ENCODE peak calls at places on chromosomes 5 and 9, in five cellular contexts. C, D, P, H and Z are unnamed samples.

GRCh38 chr5:158639876-158640570 is 459.7 kb downstream of the EBF1 start:
- DNase-seq in P (no peak), D (no peak), H (no peak), C (no peak), Z (no peak)

GRCh38 chr5:178869577-178869976 is 9.8 kb downstream of the ZNF354B start:
- DNase-seq in D (no peak), C (no peak), H (no peak), P (no peak), Z (no peak)

GRCh38 chr5:57651127-57651526 is 168.5 kb upstream of the ACTBL2 start:
- DNase-seq in H (no peak), C (no peak), D (no peak), P (no peak), Z (no peak)

GRCh38 chr9:87497604-87498045 is at the start of gene DAPK1:
- DNase-seq in H (peak; percentile 95), P (no peak), D (peak; percentile 72), C (peak; percentile 80), Z (no peak)

GRCh38 chr9:105026451-105026850 is 98.5 kb upstream of the ABCA1 start:
- DNase-seq in P (no peak), C (no peak), H (no peak), D (no peak), Z (no peak)

GRCh38 chr5:108260105-108260857 is 121.6 kb downstream of the FBXL17 start:
- DNase-seq in C (no peak), P (peak; percentile 70), H (peak; percentile 88), D (peak; percentile 79), Z (no peak)

GRCh38 chr5:6634327-6634713 is 1.1 kb downstream of the SRD5A1 start:
- DNase-seq in P (no peak), C (peak; percentile 13), H (peak; percentile 20), D (no peak), Z (no peak)

GRCh38 chr5:100827481-100827889 is 75.6 kb downstream of the ST8SIA4 start:
- DNase-seq in P (no peak), D (peak; percentile 25), C (no peak), H (peak; percentile 66), Z (no peak)

GRCh38 chr5:67353500-67353931 is 156.9 kb upstream of the CD180 start:
- DNase-seq in P (no peak), C (peak; percentile 7), D (peak; percentile 21), H (no peak), Z (no peak)

GRCh38 chr5:38724301-38725030 is 121.3 kb upstream of the OSMR start:
- DNase-seq in C (no peak), H (no peak), P (no peak), D (no peak), Z (no peak)

GRCh38 chr5:548256-548655 is 24.0 kb upstream of the SLC9A3 start:
- DNase-seq in D (peak; percentile 18), C (no peak), H (no peak), P (peak; percentile 53), Z (no peak)

GRCh38 chr9:272251-273213 is 57.9 kb downstream of the DOCK8 start:
- DNase-seq in P (no peak), H (no peak), C (no peak), D (peak; percentile 60), Z (no peak)

GRCh38 chr5:158838788-158839187 is 260.9 kb downstream of the EBF1 start:
- DNase-seq in C (no peak), D (no peak), P (no peak), H (no peak), Z (no peak)

GRCh38 chr5:97544279-97545077 is 361.4 kb upstream of the RIOK2 start:
- DNase-seq in C (no peak), P (no peak), H (no peak), D (no peak), Z (no peak)

GRCh38 chr9:72982161-72982799 is 29.4 kb upstream of the ALDH1A1 start:
- DNase-seq in P (no peak), H (no peak), D (no peak), C (no peak), Z (no peak)

GRCh38 chr9:133275105-133276000 is at the start of gene ABO:
- DNase-seq in D (peak; percentile 58), P (no peak), H (peak; percentile 74), C (no peak), Z (no peak)

GRCh38 chr5:34803974-34804373 is 35.0 kb upstream of the TTC23L start:
- DNase-seq in P (no peak), D (no peak), H (no peak), C (no peak), Z (no peak)

GRCh38 chr5:112529525-112529924 is 110.4 kb upstream of the EPB41L4A start:
- DNase-seq in H (peak; percentile 28), D (no peak), P (no peak), C (peak; percentile 12), Z (no peak)

GRCh38 chr9:136122425-136123383 is 4.0 kb upstream of the TMEM250 start:
- DNase-seq in C (peak; percentile 94), P (peak; percentile 82), H (peak; percentile 80), D (peak; percentile 78), Z (no peak)

GRCh38 chr9:1319436-1319835 is 269.3 kb downstream of the DMRT2 start:
- DNase-seq in H (no peak), D (no peak), C (no peak), P (no peak), Z (no peak)

GRCh38 chr9:105053209-105053652 is 125.3 kb upstream of the ABCA1 start:
- DNase-seq in P (no peak), D (no peak), H (no peak), C (no peak), Z (peak; percentile 22)

GRCh38 chr5:9440517-9440916 is 105.4 kb downstream of the SEMA5A start:
- DNase-seq in C (no peak), H (no peak), D (no peak), P (no peak), Z (no peak)

GRCh38 chr9:101566904-101567724 is 27.7 kb downstream of the PPP3R2 start:
- DNase-seq in P (no peak), C (peak; percentile 22), H (peak; percentile 32), D (no peak), Z (no peak)

GRCh38 chr5:159936686-159937329 is 20.5 kb downstream of the ADRA1B start:
- DNase-seq in P (no peak), C (no peak), H (no peak), D (no peak), Z (no peak)

GRCh38 chr9:114406441-114406840 is 18.7 kb upstream of the AKNA start:
- DNase-seq in C (no peak), H (no peak), D (no peak), P (no peak), Z (no peak)

GRCh38 chr5:55597014-55597981 is 62.5 kb upstream of the PLPP1 start:
- DNase-seq in P (peak; percentile 75), H (peak; percentile 34), C (no peak), D (no peak), Z (no peak)

GRCh38 chr9:109599131-109599530 is 101.0 kb upstream of the PTPN3 start:
- DNase-seq in P (no peak), C (no peak), H (no peak), D (no peak), Z (no peak)

GRCh38 chr9:97873877-97874276 is 20.9 kb downstream of the FOXE1 start:
- DNase-seq in C (no peak), P (no peak), H (no peak), D (no peak), Z (no peak)

GRCh38 chr9:93084471-93084881 is 11.5 kb upstream of the CARD19 start:
- DNase-seq in C (no peak), P (peak; percentile 46), D (no peak), H (no peak), Z (peak; percentile 53)